ENCODE peak calls at places on chromosomes 3 and 15, in eight cellular contexts. One of them, this sample, is unnamed.

GRCh38 chr3:129016725-129017530 is 15.8 kb downstream of the EFCC1 start:
- DNase-seq in dorsolateral prefrontal cortex: no peak
- DNase-seq in spleen: peak; percentile 91
- DNase-seq in caudate nucleus: no peak
- DNase-seq in mesendoderm: no peak
- DNase-seq in IMR-90: peak; percentile 37
- DNase-seq in heart right ventricle: peak; percentile 83
- DNase-seq in right cardiac atrium: peak; percentile 85
- DNase-seq in this sample: no peak

GRCh38 chr3:159884661-159885402 is 103.8 kb upstream of the IL12A start:
- DNase-seq in dorsolateral prefrontal cortex: no peak
- DNase-seq in IMR-90: peak; percentile 65
- DNase-seq in mesendoderm: peak; percentile 47
- DNase-seq in right cardiac atrium: no peak
- DNase-seq in caudate nucleus: no peak
- DNase-seq in spleen: no peak
- DNase-seq in heart right ventricle: no peak
- DNase-seq in this sample: no peak

GRCh38 chr3:55445551-55445950 is 41.6 kb downstream of the WNT5A start:
- DNase-seq in spleen: no peak
- DNase-seq in heart right ventricle: no peak
- DNase-seq in dorsolateral prefrontal cortex: no peak
- DNase-seq in mesendoderm: no peak
- DNase-seq in IMR-90: no peak
- DNase-seq in caudate nucleus: no peak
- DNase-seq in right cardiac atrium: no peak
- DNase-seq in this sample: no peak

GRCh38 chr3:192840143-192840836 is 77.4 kb downstream of the MB21D2 start:
- DNase-seq in caudate nucleus: no peak
- DNase-seq in right cardiac atrium: no peak
- DNase-seq in heart right ventricle: no peak
- DNase-seq in mesendoderm: no peak
- DNase-seq in IMR-90: no peak
- DNase-seq in dorsolateral prefrontal cortex: no peak
- DNase-seq in spleen: no peak
- DNase-seq in this sample: no peak

GRCh38 chr3:16085884-16086608 is 88.4 kb upstream of the GALNT15 start:
- DNase-seq in heart right ventricle: peak; percentile 86
- DNase-seq in IMR-90: no peak
- DNase-seq in caudate nucleus: peak; percentile 70
- DNase-seq in dorsolateral prefrontal cortex: peak; percentile 80
- DNase-seq in right cardiac atrium: peak; percentile 94
- DNase-seq in mesendoderm: no peak
- DNase-seq in spleen: no peak
- DNase-seq in this sample: no peak

GRCh38 chr3:27632431-27633223 is 89.5 kb downstream of the EOMES start:
- DNase-seq in heart right ventricle: peak; percentile 28
- DNase-seq in right cardiac atrium: peak; percentile 83
- DNase-seq in caudate nucleus: no peak
- DNase-seq in spleen: peak; percentile 89
- DNase-seq in mesendoderm: peak; percentile 63
- DNase-seq in IMR-90: peak; percentile 55
- DNase-seq in dorsolateral prefrontal cortex: peak; percentile 32
- DNase-seq in this sample: no peak

GRCh38 chr3:172332256-172333041 is 115.8 kb downstream of the GHSR start:
- DNase-seq in heart right ventricle: peak; percentile 75
- DNase-seq in caudate nucleus: peak; percentile 10
- DNase-seq in right cardiac atrium: peak; percentile 77
- DNase-seq in spleen: no peak
- DNase-seq in IMR-90: peak; percentile 61
- DNase-seq in mesendoderm: peak; percentile 76
- DNase-seq in dorsolateral prefrontal cortex: peak; percentile 64
- DNase-seq in this sample: no peak

GRCh38 chr15:26971303-26972018 is 480 bp downstream of the GABRG3 start:
- DNase-seq in IMR-90: no peak
- DNase-seq in caudate nucleus: no peak
- DNase-seq in right cardiac atrium: peak; percentile 13
- DNase-seq in mesendoderm: peak; percentile 40
- DNase-seq in dorsolateral prefrontal cortex: no peak
- DNase-seq in spleen: no peak
- DNase-seq in heart right ventricle: no peak
- DNase-seq in this sample: no peak

GRCh38 chr3:178562143-178562868 is 26.1 kb downstream of the KCNMB2 start:
- DNase-seq in right cardiac atrium: peak; percentile 72
- DNase-seq in caudate nucleus: no peak
- DNase-seq in dorsolateral prefrontal cortex: no peak
- DNase-seq in heart right ventricle: peak; percentile 26
- DNase-seq in IMR-90: no peak
- DNase-seq in spleen: no peak
- DNase-seq in mesendoderm: peak; percentile 21
- DNase-seq in this sample: no peak

GRCh38 chr3:196122688-196123046 is 40.8 kb upstream of the TFRC start:
- DNase-seq in dorsolateral prefrontal cortex: no peak
- DNase-seq in right cardiac atrium: no peak
- DNase-seq in heart right ventricle: no peak
- DNase-seq in IMR-90: no peak
- DNase-seq in caudate nucleus: no peak
- DNase-seq in mesendoderm: no peak
- DNase-seq in spleen: no peak
- DNase-seq in this sample: no peak

GRCh38 chr3:154285221-154285620 is 39.1 kb downstream of the DHX36 start:
- DNase-seq in IMR-90: no peak
- DNase-seq in heart right ventricle: no peak
- DNase-seq in caudate nucleus: no peak
- DNase-seq in right cardiac atrium: no peak
- DNase-seq in mesendoderm: no peak
- DNase-seq in dorsolateral prefrontal cortex: no peak
- DNase-seq in spleen: no peak
- DNase-seq in this sample: no peak

GRCh38 chr3:111904376-111905241 is 45.5 kb downstream of the PHLDB2 start:
- DNase-seq in mesendoderm: no peak
- DNase-seq in heart right ventricle: no peak
- DNase-seq in caudate nucleus: no peak
- DNase-seq in IMR-90: peak; percentile 92
- DNase-seq in right cardiac atrium: no peak
- DNase-seq in dorsolateral prefrontal cortex: no peak
- DNase-seq in spleen: no peak
- DNase-seq in this sample: peak; percentile 78

GRCh38 chr3:65593780-65594752 is 444.7 kb downstream of the MAGI1 start:
- DNase-seq in dorsolateral prefrontal cortex: no peak
- DNase-seq in IMR-90: no peak
- DNase-seq in spleen: no peak
- DNase-seq in mesendoderm: no peak
- DNase-seq in caudate nucleus: no peak
- DNase-seq in right cardiac atrium: no peak
- DNase-seq in heart right ventricle: no peak
- DNase-seq in this sample: no peak

GRCh38 chr3:130658666-130659065 is 88.0 kb downstream of the PIK3R4 start:
- DNase-seq in IMR-90: peak; percentile 36
- DNase-seq in dorsolateral prefrontal cortex: no peak
- DNase-seq in right cardiac atrium: peak; percentile 43
- DNase-seq in heart right ventricle: peak; percentile 8
- DNase-seq in mesendoderm: peak; percentile 7
- DNase-seq in spleen: no peak
- DNase-seq in caudate nucleus: no peak
- DNase-seq in this sample: no peak

GRCh38 chr3:128917291-128917690 is 37.9 kb downstream of the ACAD9 start:
- DNase-seq in IMR-90: no peak
- DNase-seq in spleen: no peak
- DNase-seq in dorsolateral prefrontal cortex: peak; percentile 18
- DNase-seq in right cardiac atrium: no peak
- DNase-seq in caudate nucleus: no peak
- DNase-seq in mesendoderm: no peak
- DNase-seq in heart right ventricle: no peak
- DNase-seq in this sample: no peak

GRCh38 chr15:69298697-69299441 is at the start of gene PAQR5:
- DNase-seq in dorsolateral prefrontal cortex: no peak
- DNase-seq in right cardiac atrium: peak; percentile 80
- DNase-seq in heart right ventricle: peak; percentile 19
- DNase-seq in caudate nucleus: no peak
- DNase-seq in IMR-90: no peak
- DNase-seq in spleen: no peak
- DNase-seq in mesendoderm: no peak
- DNase-seq in this sample: no peak

GRCh38 chr15:69341356-69341755 is 42.6 kb downstream of the PAQR5 start:
- DNase-seq in dorsolateral prefrontal cortex: no peak
- DNase-seq in caudate nucleus: no peak
- DNase-seq in heart right ventricle: no peak
- DNase-seq in right cardiac atrium: no peak
- DNase-seq in IMR-90: peak; percentile 49
- DNase-seq in spleen: no peak
- DNase-seq in mesendoderm: no peak
- DNase-seq in this sample: no peak

GRCh38 chr3:82461049-82461889 is 699.8 kb upstream of the GBE1 start:
- DNase-seq in spleen: no peak
- DNase-seq in IMR-90: no peak
- DNase-seq in mesendoderm: no peak
- DNase-seq in caudate nucleus: no peak
- DNase-seq in dorsolateral prefrontal cortex: no peak
- DNase-seq in heart right ventricle: no peak
- DNase-seq in right cardiac atrium: no peak
- DNase-seq in this sample: no peak

GRCh38 chr3:150309557-150309956 is 98.5 kb upstream of the TSC22D2 start:
- DNase-seq in heart right ventricle: no peak
- DNase-seq in IMR-90: peak; percentile 84
- DNase-seq in dorsolateral prefrontal cortex: no peak
- DNase-seq in caudate nucleus: no peak
- DNase-seq in mesendoderm: no peak
- DNase-seq in right cardiac atrium: no peak
- DNase-seq in spleen: no peak
- DNase-seq in this sample: no peak

GRCh38 chr3:101806491-101806890 is 27.5 kb downstream of the NXPE3 start:
- DNase-seq in mesendoderm: no peak
- DNase-seq in IMR-90: no peak
- DNase-seq in heart right ventricle: no peak
- DNase-seq in caudate nucleus: no peak
- DNase-seq in right cardiac atrium: no peak
- DNase-seq in spleen: no peak
- DNase-seq in dorsolateral prefrontal cortex: no peak
- DNase-seq in this sample: no peak

GRCh38 chr15:97200161-97200560 is 760.3 kb upstream of the ARRDC4 start:
- DNase-seq in IMR-90: no peak
- DNase-seq in caudate nucleus: no peak
- DNase-seq in right cardiac atrium: no peak
- DNase-seq in mesendoderm: no peak
- DNase-seq in dorsolateral prefrontal cortex: no peak
- DNase-seq in heart right ventricle: no peak
- DNase-seq in spleen: no peak
- DNase-seq in this sample: no peak

GRCh38 chr15:40471778-40472130 is 970 bp downstream of the CHST14 start:
- DNase-seq in right cardiac atrium: no peak
- DNase-seq in heart right ventricle: no peak
- DNase-seq in caudate nucleus: no peak
- DNase-seq in mesendoderm: peak; percentile 89
- DNase-seq in dorsolateral prefrontal cortex: peak; percentile 23
- DNase-seq in IMR-90: peak; percentile 10
- DNase-seq in spleen: peak; percentile 78
- DNase-seq in this sample: no peak
- H3K27ac ChIP-seq in right cardiac atrium: no peak overlapping the region
- H3K27ac ChIP-seq in heart right ventricle: peak overlapping the region; percentile 93
- H3K27ac ChIP-seq in caudate nucleus: no peak overlapping the region
- H3K27ac ChIP-seq in mesendoderm: no peak overlapping the region
- H3K27ac ChIP-seq in dorsolateral prefrontal cortex: no peak overlapping the region
- H3K27ac ChIP-seq in IMR-90: peak overlapping the region; percentile 83
- H3K27ac ChIP-seq in spleen: peak overlapping the region; percentile 87
- H3K27ac ChIP-seq in this sample: no peak overlapping the region

DNA sequence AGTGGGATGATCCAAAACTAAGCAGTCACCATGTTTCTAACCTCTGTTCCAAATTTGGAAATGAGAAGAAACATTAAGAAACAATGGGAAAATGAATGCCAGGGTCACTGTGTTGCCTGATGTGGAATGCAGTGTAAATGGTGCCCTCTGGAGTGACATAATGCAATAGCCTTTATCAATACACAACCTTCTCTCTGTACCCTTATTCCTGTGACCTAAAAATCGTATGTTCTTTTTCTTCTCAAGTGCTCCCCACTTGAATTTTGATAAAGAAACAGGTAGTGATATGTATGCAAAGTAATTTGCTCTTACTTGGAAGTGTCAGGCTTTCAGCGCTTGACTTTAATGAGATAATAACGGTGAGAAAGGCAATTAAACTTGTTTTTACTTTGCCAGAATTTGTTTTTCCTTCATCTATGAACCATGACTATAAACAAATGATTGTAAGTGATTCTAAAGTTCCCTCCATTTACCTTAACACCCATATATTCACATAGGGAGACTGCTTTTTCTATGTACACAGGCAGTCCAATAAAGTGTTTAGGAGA is 145.8 kb upstream of the THRB start:
- DNase-seq in mesendoderm: peak; percentile 32
- DNase-seq in IMR-90: no peak
- DNase-seq in dorsolateral prefrontal cortex: no peak
- DNase-seq in caudate nucleus: no peak
- DNase-seq in heart right ventricle: no peak
- DNase-seq in right cardiac atrium: no peak
- DNase-seq in spleen: no peak
- DNase-seq in this sample: no peak
- H3K27ac ChIP-seq in mesendoderm: no peak overlapping the region
- H3K27ac ChIP-seq in IMR-90: no peak overlapping the region
- H3K27ac ChIP-seq in dorsolateral prefrontal cortex: no peak overlapping the region
- H3K27ac ChIP-seq in caudate nucleus: no peak overlapping the region
- H3K27ac ChIP-seq in heart right ventricle: no peak overlapping the region
- H3K27ac ChIP-seq in right cardiac atrium: no peak overlapping the region
- H3K27ac ChIP-seq in spleen: no peak overlapping the region
- H3K27ac ChIP-seq in this sample: no peak overlapping the region

GRCh38 chr3:185422677-185423076 is 59.7 kb downstream of the MAP3K13 start:
- DNase-seq in mesendoderm: no peak
- DNase-seq in heart right ventricle: no peak
- DNase-seq in caudate nucleus: no peak
- DNase-seq in right cardiac atrium: no peak
- DNase-seq in dorsolateral prefrontal cortex: no peak
- DNase-seq in spleen: no peak
- DNase-seq in IMR-90: no peak
- DNase-seq in this sample: no peak
- H3K27ac ChIP-seq in mesendoderm: no peak overlapping the region
- H3K27ac ChIP-seq in heart right ventricle: no peak overlapping the region
- H3K27ac ChIP-seq in caudate nucleus: no peak overlapping the region
- H3K27ac ChIP-seq in right cardiac atrium: no peak overlapping the region
- H3K27ac ChIP-seq in dorsolateral prefrontal cortex: no peak overlapping the region
- H3K27ac ChIP-seq in spleen: no peak overlapping the region
- H3K27ac ChIP-seq in IMR-90: no peak overlapping the region
- H3K27ac ChIP-seq in this sample: no peak overlapping the region

DNA sequence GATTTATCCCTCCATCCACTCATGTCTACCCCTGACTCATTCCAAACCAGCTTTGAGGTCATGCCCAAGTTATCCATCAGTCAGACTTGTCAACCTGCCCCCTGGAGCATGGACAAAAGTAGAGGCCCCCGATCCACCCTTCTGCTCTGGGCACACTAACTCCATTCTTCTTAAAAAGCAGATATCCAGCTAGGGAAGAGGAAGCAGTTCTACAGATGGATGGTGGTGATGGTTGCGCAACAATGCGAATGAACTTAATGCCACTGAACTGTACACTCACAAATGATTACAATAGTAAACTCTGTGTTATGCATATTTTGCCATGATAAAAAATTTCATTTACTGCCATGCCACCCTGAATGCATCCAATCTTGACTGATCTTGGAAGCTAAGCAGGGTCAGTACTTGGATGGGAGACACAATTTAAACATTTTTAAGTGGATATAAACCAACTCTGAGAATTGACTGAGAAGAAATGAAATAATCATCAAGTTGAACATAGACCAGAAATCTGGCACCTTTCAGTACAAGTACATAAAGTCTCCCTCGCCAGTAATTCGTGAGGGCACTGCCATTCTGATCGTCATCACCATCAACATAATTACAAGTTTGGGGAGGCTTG is 124.8 kb downstream of the ATP10A start:
- DNase-seq in dorsolateral prefrontal cortex: no peak
- DNase-seq in caudate nucleus: no peak
- DNase-seq in mesendoderm: no peak
- DNase-seq in spleen: no peak
- DNase-seq in IMR-90: peak; percentile 46
- DNase-seq in heart right ventricle: no peak
- DNase-seq in right cardiac atrium: no peak
- DNase-seq in this sample: no peak
- H3K27ac ChIP-seq in dorsolateral prefrontal cortex: peak overlapping the region; percentile 16
- H3K27ac ChIP-seq in caudate nucleus: peak overlapping the region; percentile 50
- H3K27ac ChIP-seq in mesendoderm: no peak overlapping the region
- H3K27ac ChIP-seq in spleen: no peak overlapping the region
- H3K27ac ChIP-seq in IMR-90: no peak overlapping the region
- H3K27ac ChIP-seq in heart right ventricle: peak overlapping the region; percentile 45
- H3K27ac ChIP-seq in right cardiac atrium: no peak overlapping the region
- H3K27ac ChIP-seq in this sample: no peak overlapping the region

This sample was measured in epithelial cell of prostate.